ENCODE peak calls at places on chromosomes 3 and 15, in six cellular contexts. K, C, X, G, P and W are unnamed samples.

GRCh38 chr3:126529585-126530170 is 5.7 kb downstream of the CHST13 start:
- DNase-seq in K (no peak), C (no peak), X (no peak), G (no peak), P (no peak), W (no peak)

GRCh38 chr3:100928638-100929428 is 64.4 kb downstream of the ABI3BP start:
- DNase-seq in K (peak; percentile 41), C (no peak), X (peak; percentile 83), G (no peak), P (peak; percentile 91), W (no peak)

GRCh38 chr15:99536422-99537033 is 29.3 kb upstream of the MEF2A start:
- DNase-seq in K (no peak), C (no peak), X (peak; percentile 44), G (no peak), P (peak; percentile 85), W (peak; percentile 47)

GRCh38 chr15:83248151-83248851 is 36.2 kb downstream of the BNC1 start:
- DNase-seq in K (peak; percentile 26), C (peak; percentile 56), X (peak; percentile 79), G (no peak), P (peak; percentile 66), W (no peak)

GRCh38 chr3:133444071-133444774 is 44.4 kb downstream of the BFSP2 start:
- DNase-seq in K (no peak), C (no peak), X (peak; percentile 48), G (peak; percentile 29), P (peak; percentile 58), W (no peak)

GRCh38 chr3:150256782-150257181 is 151.3 kb upstream of the TSC22D2 start:
- DNase-seq in K (no peak), C (no peak), X (no peak), G (no peak), P (no peak), W (no peak)

GRCh38 chr3:31157893-31158620 is 263.6 kb upstream of the GADL1 start:
- DNase-seq in K (no peak), C (no peak), X (no peak), G (no peak), P (peak; percentile 35), W (no peak)

GRCh38 chr3:71208273-71209095 is 375.0 kb downstream of the FOXP1 start:
- DNase-seq in K (no peak), C (no peak), X (peak; percentile 46), G (peak; percentile 19), P (no peak), W (no peak)

GRCh38 chr15:39624806-39625205 is 43.9 kb downstream of the THBS1 start:
- DNase-seq in K (peak; percentile 72), C (no peak), X (peak; percentile 90), G (peak; percentile 74), P (peak; percentile 94), W (peak; percentile 52)

GRCh38 chr3:178295257-178295912 is 240.9 kb upstream of the KCNMB2 start:
- DNase-seq in K (no peak), C (no peak), X (peak; percentile 93), G (no peak), P (peak; percentile 86), W (no peak)

GRCh38 chr3:101143002-101143401 is 149.8 kb upstream of the ABI3BP start:
- DNase-seq in K (no peak), C (no peak), X (no peak), G (no peak), P (no peak), W (no peak)

GRCh38 chr15:28955686-28956421 is 70.1 kb downstream of the APBA2 start:
- DNase-seq in K (no peak), C (no peak), X (peak; percentile 42), G (no peak), P (no peak), W (no peak)

GRCh38 chr15:39833515-39833981 is 50.9 kb upstream of the FSIP1 start:
- DNase-seq in K (no peak), C (no peak), X (peak; percentile 49), G (no peak), P (peak; percentile 86), W (no peak)

GRCh38 chr3:69161587-69162196 is 39.3 kb upstream of the LMOD3 start:
- DNase-seq in K (peak; percentile 7), C (peak; percentile 45), X (peak; percentile 71), G (no peak), P (peak; percentile 69), W (peak; percentile 25)

GRCh38 chr3:43632269-43632733 is 10.5 kb upstream of the ANO10 start:
- DNase-seq in K (peak; percentile 58), C (no peak), X (peak; percentile 74), G (no peak), P (peak; percentile 95), W (no peak)

GRCh38 chr15:39997031-39997430 is 42.0 kb downstream of the SRP14 start:
- DNase-seq in K (no peak), C (no peak), X (no peak), G (no peak), P (peak; percentile 41), W (no peak)

GRCh38 chr3:142866841-142867631 is 21.8 kb downstream of the PCOLCE2 start:
- DNase-seq in K (no peak), C (peak; percentile 21), X (no peak), G (no peak), P (no peak), W (no peak)

GRCh38 chr3:115212615-115213014 is 65.5 kb upstream of the ZBTB20 start:
- DNase-seq in K (no peak), C (no peak), X (no peak), G (no peak), P (no peak), W (no peak)

GRCh38 chr3:146040630-146041029 is 120.4 kb downstream of the PLOD2 start:
- DNase-seq in K (no peak), C (no peak), X (no peak), G (no peak), P (no peak), W (no peak)

GRCh38 chr15:40269604-40270003 is 13.3 kb downstream of the ANKRD63 start:
- DNase-seq in K (no peak), C (no peak), X (no peak), G (no peak), P (no peak), W (no peak)

GRCh38 chr3:55461896-55462295 is 25.2 kb downstream of the WNT5A start:
- DNase-seq in K (no peak), C (no peak), X (peak; percentile 57), G (no peak), P (peak; percentile 80), W (no peak)

DNA sequence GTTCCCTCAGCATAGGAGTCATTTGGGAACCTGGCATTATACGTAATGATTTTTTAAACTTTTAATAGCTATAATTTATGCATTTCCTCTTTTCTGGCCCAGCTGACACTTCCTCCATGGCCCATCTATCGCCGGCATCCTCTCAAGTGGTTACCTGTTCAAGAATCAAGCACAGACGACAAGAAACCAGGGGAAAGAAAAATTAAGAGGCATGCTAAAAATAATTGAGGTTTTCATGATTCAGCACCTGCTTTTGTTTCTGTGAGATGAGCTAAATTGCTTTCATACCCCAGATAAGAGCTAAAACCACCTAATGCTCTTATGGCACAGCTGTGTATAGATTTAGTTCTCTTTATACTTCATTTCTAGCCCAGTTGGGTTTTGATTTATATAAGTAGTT is 1.7 kb downstream of the SPCS1 start:
- DNase-seq in K (no peak), C (no peak), X (no peak), G (no peak), P (no peak), W (no peak)
- H3K4me3 ChIP-seq in K (no peak overlapping the region), C (no peak overlapping the region), X (peak overlapping the region; percentile 100), G (peak overlapping the region; percentile 91), P (peak overlapping the region; percentile 99), W (no peak overlapping the region)

DNA sequence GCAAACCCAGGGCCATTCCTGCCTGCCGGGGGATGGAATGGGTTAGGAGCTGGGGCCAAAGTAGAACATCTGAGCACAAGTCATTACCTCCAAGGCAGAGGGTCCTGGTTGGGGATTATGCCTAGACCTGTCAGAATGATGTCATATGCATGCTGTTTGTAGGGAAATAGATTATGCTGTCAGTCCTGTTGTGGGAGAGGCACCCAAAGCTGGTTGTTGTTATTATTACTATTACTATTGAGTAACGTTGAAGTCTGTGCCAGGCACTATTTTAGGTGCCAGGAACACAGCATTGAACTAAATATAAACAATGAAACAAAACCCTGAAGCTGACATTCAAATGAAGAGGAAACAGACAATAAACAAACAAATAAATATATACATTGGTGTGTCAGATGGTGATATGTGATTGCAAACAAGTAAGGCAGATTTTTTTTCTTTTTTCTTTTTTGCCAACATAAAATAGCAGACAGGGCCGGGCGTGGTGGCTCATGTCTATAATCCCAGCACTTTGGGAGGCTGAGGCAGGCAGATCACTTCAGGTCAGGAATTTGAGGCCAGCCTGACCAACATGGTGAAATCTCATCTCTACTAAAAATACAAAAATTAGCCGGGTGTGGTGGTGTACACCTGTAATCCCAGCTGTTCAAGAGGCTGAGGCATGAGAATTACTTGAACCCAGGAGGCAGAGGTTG is 2.0 kb downstream of the P4HTM start:
- DNase-seq in K (no peak), C (no peak), X (no peak), G (no peak), P (peak; percentile 33), W (no peak)
- H3K4me3 ChIP-seq in K (peak overlapping the region; percentile 80), C (no peak overlapping the region), X (peak overlapping the region; percentile 85), G (no peak overlapping the region), P (peak overlapping the region; percentile 77), W (peak overlapping the region; percentile 73)

GRCh38 chr15:35548435-35548834 is 2.5 kb upstream of the DPH6 start:
- DNase-seq in K (no peak), C (no peak), X (no peak), G (no peak), P (no peak), W (no peak)
- H3K4me3 ChIP-seq in K (no peak overlapping the region), C (no peak overlapping the region), X (no peak overlapping the region), G (no peak overlapping the region), P (no peak overlapping the region), W (no peak overlapping the region)

GRCh38 chr3:10504161-10505049 is 981 bp downstream of the ATP2B2 start:
- DNase-seq in K (no peak), C (no peak), X (no peak), G (no peak), P (no peak), W (no peak)
- H3K4me3 ChIP-seq in K (no peak overlapping the region), C (no peak overlapping the region), X (no peak overlapping the region), G (no peak overlapping the region), P (no peak overlapping the region), W (no peak overlapping the region)

DNA sequence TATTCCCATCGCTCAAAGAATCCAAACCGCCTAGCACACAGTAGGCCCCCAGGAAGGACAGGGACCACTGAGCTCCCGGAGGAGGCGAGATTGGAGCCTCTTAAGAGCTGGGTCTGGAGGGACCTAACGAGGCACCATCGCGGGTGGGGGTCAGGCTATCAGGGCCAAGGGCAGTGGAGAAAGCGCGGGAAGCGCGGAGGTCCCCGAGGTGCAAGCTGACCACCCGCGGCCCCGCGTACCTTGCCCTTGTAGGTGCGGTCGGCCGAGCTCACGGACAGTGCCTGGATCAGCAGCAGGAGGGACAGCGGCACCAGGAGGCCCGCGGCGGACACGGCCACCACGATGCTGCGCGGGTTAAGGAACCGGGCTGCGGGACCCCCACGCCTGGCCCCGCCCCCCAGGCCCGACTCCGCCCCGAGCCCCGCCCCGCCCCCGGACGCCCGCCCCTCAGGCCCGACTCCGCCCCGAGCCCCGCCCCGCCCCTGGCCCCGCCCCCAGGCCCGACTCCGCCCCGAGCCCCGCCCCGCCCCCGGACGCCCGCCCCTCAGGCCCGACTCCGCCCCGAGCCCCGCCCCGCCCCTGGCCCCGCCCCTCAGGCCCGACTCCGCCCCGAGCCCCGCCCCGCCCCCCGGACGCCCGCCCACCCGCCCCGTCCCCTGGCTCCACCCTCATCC is 3.9 kb downstream of the ZDHHC19 start:
- DNase-seq in K (no peak), C (no peak), X (no peak), G (no peak), P (no peak), W (no peak)
- H3K4me3 ChIP-seq in K (peak overlapping the region; percentile 50), C (peak overlapping the region; percentile 58), X (no peak overlapping the region), G (peak overlapping the region; percentile 30), P (no peak overlapping the region), W (no peak overlapping the region)

GRCh38 chr15:67137951-67138935 is 72.8 kb downstream of the SMAD3 start:
- DNase-seq in K (no peak), C (no peak), X (peak; percentile 37), G (no peak), P (peak; percentile 45), W (no peak)
- H3K4me3 ChIP-seq in K (peak overlapping the region; percentile 38), C (no peak overlapping the region), X (peak overlapping the region; percentile 49), G (no peak overlapping the region), P (peak overlapping the region; percentile 55), W (peak overlapping the region; percentile 25)